ENCODE peak calls at places on chromosome X, in four cellular contexts. B, X, V and P are unnamed samples.

GRCh38 chrX:53049127-53049517 is 533 bp downstream of the GPR173 start:
- DNase-seq in B (peak; percentile 39), X (no peak), V (no peak), P (peak; percentile 50)

GRCh38 chrX:46140272-46140671 is 404.9 kb downstream of the ZNF674 start:
- DNase-seq in B (no peak), X (no peak), V (no peak), P (no peak)

GRCh38 chrX:130109429-130110378 is 593 bp downstream of the ELF4 start:
- DNase-seq in B (peak; percentile 30), X (no peak), V (peak; percentile 40), P (peak; percentile 62)

GRCh38 chrX:9873952-9874351 is 87.7 kb downstream of the SHROOM2 start:
- DNase-seq in B (peak; percentile 41), X (no peak), V (no peak), P (peak; percentile 77)

GRCh38 chrX:124023838-124024238 is 62.3 kb downstream of the STAG2 start:
- DNase-seq in B (no peak), X (no peak), V (no peak), P (no peak)

GRCh38 chrX:44871114-44871645 is 1.8 kb upstream of the KDM6A start:
- DNase-seq in B (peak; percentile 39), X (no peak), V (peak; percentile 11), P (peak; percentile 52)

GRCh38 chrX:48891402-48892288 is 5.9 kb downstream of the TIMM17B start:
- DNase-seq in B (peak; percentile 90), X (peak; percentile 88), V (peak; percentile 92), P (peak; percentile 92)

GRCh38 chrX:108740299-108740774 is 4.0 kb upstream of the IRS4 start:
- DNase-seq in B (no peak), X (no peak), V (no peak), P (no peak)

GRCh38 chrX:10083809-10084208 is 73.0 kb upstream of the CLCN4 start:
- DNase-seq in B (no peak), X (no peak), V (no peak), P (no peak)

GRCh38 chrX:69163936-69164741 is 1.1 kb downstream of the PJA1 start:
- DNase-seq in B (no peak), X (no peak), V (peak; percentile 51), P (no peak)

GRCh38 chrX:69389221-69389620 is 114.9 kb upstream of the NALF2 start:
- DNase-seq in B (peak; percentile 16), X (no peak), V (no peak), P (no peak)

GRCh38 chrX:46180258-46180687 is 364.9 kb downstream of the ZNF674 start:
- DNase-seq in B (peak; percentile 1), X (no peak), V (no peak), P (peak; percentile 64)

GRCh38 chrX:153735274-153735673 is 10.6 kb downstream of the ABCD1 start:
- DNase-seq in B (no peak), X (no peak), V (no peak), P (no peak)

GRCh38 chrX:46645614-46646013 is 72.0 kb downstream of the CHST7 start:
- DNase-seq in B (no peak), X (no peak), V (no peak), P (no peak)

GRCh38 chrX:13793897-13794296 is 23.0 kb downstream of the GPM6B start:
- DNase-seq in B (no peak), X (no peak), V (no peak), P (no peak)

GRCh38 chrX:84477114-84477513 is 25.1 kb downstream of the HDX start:
- DNase-seq in B (no peak), X (no peak), V (no peak), P (no peak)

GRCh38 chrX:35380808-35381700 is 417.1 kb upstream of the MAGEB16 start:
- DNase-seq in B (peak; percentile 36), X (no peak), V (peak; percentile 39), P (no peak)

GRCh38 chrX:68831405-68832100 is 2.7 kb downstream of the EFNB1 start:
- DNase-seq in B (no peak), X (peak; percentile 51), V (no peak), P (peak; percentile 47)

GRCh38 chrX:68830486-68831404 is 1.9 kb downstream of the EFNB1 start:
- DNase-seq in B (no peak), X (peak; percentile 55), V (peak; percentile 8), P (peak; percentile 54)

GRCh38 chrX:6660567-6661252 is 125.8 kb upstream of the VCX3A start:
- DNase-seq in B (no peak), X (no peak), V (no peak), P (no peak)

GRCh38 chrX:34491126-34491525 is 166.0 kb downstream of the TMEM47 start:
- DNase-seq in B (no peak), X (no peak), V (no peak), P (no peak)

GRCh38 chrX:102832661-102833060 is 104.4 kb upstream of the RAB40AL start:
- DNase-seq in B (peak; percentile 16), X (no peak), V (peak; percentile 32), P (peak; percentile 56)

GRCh38 chrX:27966955-27967354 is 14.3 kb downstream of the DCAF8L1 start:
- DNase-seq in B (no peak), X (no peak), V (peak; percentile 21), P (no peak)

GRCh38 chrX:107825698-107826285 is at the start of gene MID2:
- DNase-seq in B (peak; percentile 59), X (peak; percentile 69), V (peak; percentile 79), P (peak; percentile 87)

GRCh38 chrX:133991814-133992213 is 6.4 kb upstream of the GPC3 start:
- DNase-seq in B (no peak), X (no peak), V (no peak), P (no peak)

GRCh38 chrX:49230500-49231232 is 2.5 kb downstream of the CACNA1F start:
- DNase-seq in B (peak; percentile 72), X (peak; percentile 66), V (peak; percentile 55), P (peak; percentile 91)

GRCh38 chrX:11970935-11971334 is 167.3 kb upstream of the FRMPD4 start:
- DNase-seq in B (no peak), X (no peak), V (no peak), P (no peak)

GRCh38 chrX:153684447-153685178 is 3.1 kb upstream of the SLC6A8 start:
- DNase-seq in B (peak; percentile 94), X (no peak), V (no peak), P (peak; percentile 67)

GRCh38 chrX:74349387-74349786 is 45.4 kb downstream of the ZCCHC13 start:
- DNase-seq in B (no peak), X (no peak), V (no peak), P (no peak)

GRCh38 chrX:130975947-130976346 is 72.9 kb upstream of the ENOX2 start:
- DNase-seq in B (peak; percentile 53), X (no peak), V (peak; percentile 70), P (peak; percentile 57)

GRCh38 chrX:11557120-11557519 is 108.6 kb downstream of the ARHGAP6 start:
- DNase-seq in B (no peak), X (no peak), V (no peak), P (no peak)

GRCh38 chrX:18681996-18682395 is 10.1 kb upstream of the RS1 start:
- DNase-seq in B (no peak), X (no peak), V (no peak), P (no peak)

GRCh38 chrX:51876441-51876840 is 17.0 kb upstream of the MAGED1 start:
- DNase-seq in B (no peak), X (no peak), V (no peak), P (no peak)

GRCh38 chrX:132294192-132294591 is 74.9 kb upstream of the RAP2C start:
- DNase-seq in B (no peak), X (no peak), V (no peak), P (no peak)
- H3K27me3 ChIP-seq in B (no peaks in the 10 kb centered on the region), X (no peaks in the 10 kb centered on the region), V (no peaks in the 10 kb centered on the region), P (no peaks in the 10 kb centered on the region)

GRCh38 chrX:113580486-113580885 is 739.9 kb upstream of the AMOT start:
- DNase-seq in B (no peak), X (no peak), V (no peak), P (no peak)
- H3K27me3 ChIP-seq in B (no peaks in the 10 kb centered on the region), X (no peaks in the 10 kb centered on the region), V (no peaks in the 10 kb centered on the region), P (no peaks in the 10 kb centered on the region)

GRCh38 chrX:14819766-14820165 is 53.1 kb downstream of the FANCB start:
- DNase-seq in B (no peak), X (no peak), V (no peak), P (no peak)
- H3K27me3 ChIP-seq in B (no peaks in the 10 kb centered on the region), X (no peaks in the 10 kb centered on the region), V (no peaks in the 10 kb centered on the region), P (no peaks in the 10 kb centered on the region)

GRCh38 chrX:96761566-96761965 is 76.9 kb downstream of the DIAPH2 start:
- DNase-seq in B (no peak), X (no peak), V (no peak), P (no peak)

GRCh38 chrX:96764864-96765263 is 80.2 kb downstream of the DIAPH2 start:
- DNase-seq in B (no peak), X (no peak), V (no peak), P (no peak)

GRCh38 chrX:96763608-96764007 is 79.0 kb downstream of the DIAPH2 start:
- DNase-seq in B (no peak), X (no peak), V (no peak), P (no peak)
- H3K27me3 ChIP-seq in B (no peaks in the 10 kb centered on the region), X (no peaks in the 10 kb centered on the region), V (no peaks in the 10 kb centered on the region), P (no peaks in the 10 kb centered on the region)

GRCh38 chrX:114361076-114361475 is 222.8 kb upstream of the HTR2C start:
- DNase-seq in B (no peak), X (no peak), V (no peak), P (no peak)
- H3K27me3 ChIP-seq in B (no peaks in the 10 kb centered on the region), X (no peaks in the 10 kb centered on the region), V (no peaks in the 10 kb centered on the region), P (no peaks in the 10 kb centered on the region)